ENCODE peak calls at places on chromosomes 13 and 19, in six cellular contexts. K, L, B, U, W and E are unnamed samples.

GRCh38 chr19:3544742-3545668 is 6.0 kb downstream of the TEKTIP1 start:
- DNase-seq in U (no peak), W (peak), K (peak), B (peak), L (peak), E (peak)

GRCh38 chr19:57171551-57172081 is 4.3 kb upstream of the DUXA start:
- DNase-seq in W (peak), B (peak), U (peak), K (no peak), L (peak), E (no peak)

GRCh38 chr19:41351339-41352245 is 2.1 kb downstream of the TGFB1 start:
- DNase-seq in U (no peak), K (peak), B (peak), L (no peak), W (peak), E (no peak)

GRCh38 chr13:43061496-43062280 is 38.3 kb downstream of the DNAJC15 start:
- DNase-seq in U (no peak), W (no peak), L (no peak), K (no peak), B (no peak), E (no peak)

GRCh38 chr13:53788286-53788685 is 759.7 kb downstream of the OLFM4 start:
- DNase-seq in K (no peak), L (no peak), W (no peak), U (no peak), B (no peak), E (no peak)

GRCh38 chr13:32932376-32932775 is 83.8 kb upstream of the KL start:
- DNase-seq in K (no peak), U (no peak), L (no peak), W (no peak), B (no peak), E (no peak)

GRCh38 chr13:101242720-101243119 is 173.6 kb downstream of the NALCN start:
- DNase-seq in U (no peak), L (no peak), W (no peak), B (no peak), K (no peak), E (no peak)

GRCh38 chr13:45331123-45331619 is 9.8 kb downstream of the TPT1 start:
- DNase-seq in B (no peak), K (no peak), W (no peak), L (no peak), U (no peak), E (no peak)

GRCh38 chr13:91136806-91137205 is 210.7 kb upstream of the MIR17HG start:
- DNase-seq in L (no peak), K (peak), W (no peak), U (no peak), B (no peak), E (no peak)

GRCh38 chr19:41456342-41456918 is 13.5 kb downstream of the ERICH4 start:
- DNase-seq in L (peak), U (peak), K (no peak), B (no peak), W (no peak), E (no peak)

GRCh38 chr19:28472111-28472510 is 740.8 kb downstream of the UQCRFS1 start:
- DNase-seq in U (no peak), K (no peak), W (no peak), B (no peak), L (no peak), E (no peak)

GRCh38 chr13:50081106-50081898 is 66.1 kb downstream of the KCNRG start:
- DNase-seq in K (peak), W (peak), U (peak), L (peak), B (peak), E (no peak)

GRCh38 chr19:38034153-38034835 is 127.3 kb downstream of the SIPA1L3 start:
- DNase-seq in W (no peak), U (no peak), L (no peak), K (no peak), B (no peak), E (no peak)

DNA sequence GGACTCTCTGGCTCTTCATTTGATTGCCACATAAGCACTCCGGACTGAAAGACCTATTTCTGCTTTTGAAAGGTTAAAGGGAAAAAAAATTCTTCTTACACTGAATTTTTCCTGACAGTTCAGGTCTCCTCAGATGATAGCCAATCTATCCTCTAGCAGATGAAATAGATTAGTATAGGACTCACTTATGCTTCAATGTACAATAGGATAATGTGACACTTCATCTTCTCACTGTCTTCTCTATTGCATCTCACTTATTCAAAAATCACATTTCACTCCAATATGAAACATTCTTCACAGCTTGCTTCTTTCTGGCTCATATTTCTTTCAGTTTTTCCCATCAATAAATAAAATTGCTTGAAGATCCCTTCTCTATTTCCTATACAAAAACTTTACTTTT is 860.9 kb upstream of the SLITRK6 start:
- DNase-seq in B (no peak), L (no peak), K (no peak), W (no peak), U (no peak), E (no peak)
- TF ChIP-seq POLR2AphosphoS5 in B (no peak), L (no peak), K (no peak), W (no peak), U (no peak), E (no peak)

GRCh38 chr19:5563941-5564612 is 3.7 kb downstream of the TINCR start:
- DNase-seq in L (no peak), B (peak), W (no peak), K (no peak), U (peak), E (no peak)

GRCh38 chr19:5564930-5565329 is 2.8 kb downstream of the TINCR start:
- DNase-seq in U (no peak), L (no peak), B (peak), K (no peak), W (no peak), E (no peak)

GRCh38 chr19:5567971-5568407 is 236 bp upstream of the TINCR start:
- DNase-seq in B (no peak), K (no peak), W (no peak), L (peak), U (no peak), E (no peak)

GRCh38 chr19:5571777-5572176 is 4.0 kb upstream of the TINCR start:
- DNase-seq in W (no peak), U (no peak), B (no peak), L (no peak), K (no peak), E (no peak)

DNA sequence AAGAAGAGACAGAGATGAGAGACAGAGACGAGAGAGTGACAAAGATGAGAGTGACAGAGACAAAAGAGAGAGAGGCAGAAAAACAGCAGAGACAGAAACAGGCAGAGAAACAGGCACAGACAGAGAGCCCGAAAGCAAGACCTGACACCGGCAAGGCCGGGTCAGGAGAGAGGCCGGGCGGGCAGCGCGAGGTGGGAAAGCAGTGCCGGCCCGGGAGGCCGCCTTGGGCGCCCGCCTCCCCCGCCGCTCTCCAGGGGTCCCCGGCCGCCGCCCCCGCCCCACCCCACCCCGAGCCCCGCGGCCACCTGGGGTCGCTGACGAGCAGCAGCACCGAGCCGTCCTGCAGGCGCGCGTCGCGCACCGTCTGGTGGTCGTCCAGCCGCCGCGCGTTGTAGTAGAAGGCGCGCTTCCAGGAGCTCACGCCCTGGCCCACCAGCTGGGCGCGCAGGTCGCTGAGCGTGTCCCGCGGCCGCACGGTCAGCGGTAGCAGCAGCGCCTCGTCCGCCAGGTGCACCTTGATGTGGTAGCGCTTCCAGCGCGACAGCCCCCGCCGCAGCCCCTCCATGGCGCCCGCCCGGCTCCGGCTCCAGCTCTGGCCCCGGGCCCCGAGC is at the start of gene TINCR:
- DNase-seq in B (peak), W (peak), K (no peak), L (no peak), U (no peak), E (no peak)
- H3K4me3 ChIP-seq in B (no peak), W (peak), K (no peak), L (peak), U (peak), E (peak)

DNA sequence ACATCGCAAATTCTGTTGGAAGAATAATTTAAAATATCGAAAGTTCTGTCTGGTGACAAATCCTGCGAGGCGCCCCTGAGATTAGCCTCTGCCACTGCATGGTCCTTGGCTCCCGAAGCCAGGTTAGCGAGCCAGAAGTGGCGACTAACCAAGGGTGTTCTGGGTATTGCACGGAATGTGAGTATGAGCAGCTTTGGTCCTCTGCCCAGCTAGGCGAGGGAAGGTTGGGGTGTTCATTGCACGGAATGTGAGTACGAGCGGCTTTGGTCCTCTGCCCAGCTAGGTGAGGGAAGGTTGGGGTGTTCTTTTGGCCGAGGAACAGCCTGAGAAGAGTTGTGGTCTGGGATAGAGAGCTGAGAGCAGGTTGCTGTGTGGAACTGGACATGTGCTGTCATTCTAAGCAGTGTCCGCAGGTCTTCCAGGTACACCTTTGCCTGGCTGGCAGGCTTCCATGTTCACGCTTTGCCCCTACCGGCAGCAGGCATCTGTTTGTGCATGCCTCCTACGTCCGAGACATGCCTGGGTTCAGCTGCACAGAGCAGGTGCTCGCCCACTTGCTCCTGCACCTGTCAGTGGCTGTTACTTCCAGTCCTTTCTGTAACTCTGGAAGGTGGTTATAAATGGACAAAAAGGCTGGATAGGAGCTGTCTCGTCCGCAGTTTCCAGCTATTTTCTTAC is 18.3 kb upstream of the TEX29 start:
- DNase-seq in L (peak), U (no peak), W (no peak), K (no peak), B (no peak), E (no peak)
- TF ChIP-seq POLR2AphosphoS5 in L (peak), U (no peak), W (no peak), K (no peak), B (no peak), E (no peak)

GRCh38 chr13:85204668-85205344 is 594.4 kb downstream of the SLITRK6 start:
- DNase-seq in B (no peak), U (no peak), L (no peak), W (no peak), K (no peak), E (no peak)
- H3K4me3 ChIP-seq in B (no peak), U (no peak), L (no peak), W (no peak), K (no peak), E (no peak)

DNA sequence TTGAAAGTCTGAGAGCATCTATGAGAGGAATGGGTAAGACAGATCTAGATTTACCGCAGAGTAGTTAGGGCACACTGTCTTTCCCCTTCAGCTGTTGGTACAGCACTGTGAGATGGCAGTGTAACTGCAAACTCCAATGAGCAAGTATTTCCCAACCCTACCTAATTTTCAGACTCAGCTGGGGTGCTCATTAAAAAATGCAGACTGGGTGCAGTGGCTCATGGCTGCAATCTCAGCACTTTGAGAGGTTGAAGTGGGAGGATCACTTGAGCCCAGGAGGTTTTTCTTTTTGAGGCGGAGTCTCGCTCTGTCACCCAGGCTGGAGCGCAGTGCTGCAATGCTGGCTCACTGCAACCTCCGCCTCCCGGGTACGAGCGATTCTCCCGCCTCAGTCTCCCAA is 12.6 kb downstream of the QPCTL start:
- DNase-seq in W (no peak), L (no peak), K (no peak), B (no peak), U (no peak), E (no peak)
- TF ChIP-seq POLR2AphosphoS5 in W (no peak), L (no peak), K (no peak), B (no peak), U (no peak), E (no peak)